ENCODE peak calls at places on chromosomes 7 and 10, in eight cellular contexts. C is A549; L is SJSA1; Z is DND-41; W is right atrium auricular region; T is CD8-positive, alpha-beta T cell; D is right cardiac atrium; B is lung. Q is an unnamed sample.

GRCh38 chr7:32591938-32592337 is 96.6 kb downstream of the AVL9 start:
- DNase-seq in C (no peak), L (no peak), Z (no peak), W (no peak), T (no peak), D (no peak), B (no peak), Q (no peak)

GRCh38 chr7:127390817-127391590 is 1.5 kb downstream of the ZNF800 start:
- DNase-seq in C (no peak), L (no peak), Z (no peak), W (no peak), T (no peak), D (no peak), B (no peak), Q (no peak)

GRCh38 chr10:126041804-126042231 is 145.5 kb downstream of the FANK1 start:
- DNase-seq in C (peak; percentile 80), L (peak; percentile 4), Z (peak; percentile 13), W (peak; percentile 96), T (peak; percentile 76), D (peak; percentile 95), B (peak; percentile 86), Q (peak; percentile 89)

GRCh38 chr7:106980358-106980685 is 64.2 kb upstream of the PRKAR2B start:
- DNase-seq in C (no peak), L (no peak), Z (no peak), W (no peak), T (no peak), D (no peak), B (no peak), Q (no peak)

GRCh38 chr7:2812119-2812487 is 32.0 kb downstream of the GNA12 start:
- DNase-seq in C (no peak), L (peak; percentile 20), Z (no peak), W (no peak), T (no peak), D (peak; percentile 64), B (no peak), Q (no peak)

GRCh38 chr7:6250364-6250833 is 22.0 kb downstream of the CYTH3 start:
- DNase-seq in C (no peak), L (no peak), Z (no peak), W (no peak), T (no peak), D (no peak), B (no peak), Q (no peak)

GRCh38 chr10:12195603-12196506 is at the start of the genes CDC123 and NUDT5:
- DNase-seq in C (peak; percentile 93), L (peak; percentile 96), Z (peak; percentile 88), W (peak; percentile 87), T (peak; percentile 88), D (peak; percentile 94), B (peak; percentile 89), Q (peak; percentile 88)

GRCh38 chr10:34078798-34079470 is 736.2 kb downstream of the PARD3 start:
- DNase-seq in C (no peak), L (no peak), Z (no peak), W (peak; percentile 74), T (no peak), D (peak; percentile 92), B (peak; percentile 38), Q (no peak)

GRCh38 chr10:90148121-90148855 is 446.9 kb downstream of the KIF20B start:
- DNase-seq in C (peak; percentile 28), L (peak; percentile 11), Z (no peak), W (no peak), T (no peak), D (no peak), B (no peak), Q (peak; percentile 0)

GRCh38 chr10:127736915-127737562 is at the start of gene FOXI2:
- DNase-seq in C (no peak), L (no peak), Z (no peak), W (no peak), T (no peak), D (no peak), B (no peak), Q (no peak)

GRCh38 chr7:2698581-2699288 is 10.7 kb downstream of the AMZ1 start:
- DNase-seq in C (no peak), L (no peak), Z (peak; percentile 97), W (no peak), T (peak; percentile 85), D (peak; percentile 48), B (no peak), Q (peak; percentile 78)

GRCh38 chr10:125521721-125522680 is 161.0 kb downstream of the TEX36 start:
- DNase-seq in C (peak; percentile 64), L (peak; percentile 6), Z (peak; percentile 52), W (no peak), T (no peak), D (peak; percentile 45), B (no peak), Q (no peak)

GRCh38 chr10:15763001-15763400 is 43.3 kb upstream of the ITGA8 start:
- DNase-seq in C (no peak), L (no peak), Z (no peak), W (no peak), T (no peak), D (no peak), B (no peak), Q (no peak)

GRCh38 chr7:95066736-95067530 is 159.5 kb downstream of the PPP1R9A start:
- DNase-seq in C (peak; percentile 86), L (no peak), Z (no peak), W (no peak), T (no peak), D (no peak), B (no peak), Q (no peak)

GRCh38 chr7:29146888-29147609 is 712 bp upstream of the CPVL start:
- DNase-seq in C (no peak), L (no peak), Z (no peak), W (no peak), T (no peak), D (peak; percentile 63), B (no peak), Q (no peak)

GRCh38 chr10:49606981-49607535 is 3.1 kb upstream of the SLC18A3 start:
- DNase-seq in C (peak; percentile 34), L (peak; percentile 57), Z (peak; percentile 91), W (no peak), T (peak; percentile 65), D (peak; percentile 90), B (peak; percentile 49), Q (peak; percentile 20)

GRCh38 chr7:47271749-47272148 is 310.2 kb downstream of the TNS3 start:
- DNase-seq in C (no peak), L (no peak), Z (no peak), W (no peak), T (no peak), D (no peak), B (no peak), Q (no peak)

GRCh38 chr10:18618995-18619394 is 32.4 kb downstream of the NSUN6 start:
- DNase-seq in C (no peak), L (no peak), Z (no peak), W (no peak), T (no peak), D (no peak), B (peak; percentile 67), Q (no peak)

GRCh38 chr7:15236958-15237357 is 324.9 kb downstream of the AGMO start:
- DNase-seq in C (no peak), L (no peak), Z (no peak), W (no peak), T (no peak), D (no peak), B (no peak), Q (no peak)

GRCh38 chr10:48798486-48799254 is 114.0 kb downstream of the WDFY4 start:
- DNase-seq in C (no peak), L (peak; percentile 82), Z (no peak), W (peak; percentile 30), T (no peak), D (no peak), B (no peak), Q (no peak)

GRCh38 chr7:13179775-13180448 is 492.5 kb downstream of the ARL4A start:
- DNase-seq in C (no peak), L (no peak), Z (no peak), W (no peak), T (no peak), D (no peak), B (no peak), Q (no peak)

GRCh38 chr10:73916761-73917470 is 6.0 kb downstream of the PLAU start:
- DNase-seq in C (no peak), L (no peak), Z (no peak), W (no peak), T (no peak), D (no peak), B (no peak), Q (no peak)
- H3K27ac ChIP-seq in C (no peak overlapping the region), L (no peak overlapping the region), Z (no peak overlapping the region), W (no peak overlapping the region), T (no peak overlapping the region), D (no peak overlapping the region), B (no peak overlapping the region), Q (no peak overlapping the region)

GRCh38 chr7:50315739-50316671 is 11.5 kb downstream of the IKZF1 start:
- DNase-seq in C (no peak), L (no peak), Z (no peak), W (no peak), T (peak; percentile 44), D (no peak), B (no peak), Q (peak; percentile 54)

GRCh38 chr7:50314778-50315177 is 10.3 kb downstream of the IKZF1 start:
- DNase-seq in C (no peak), L (no peak), Z (no peak), W (no peak), T (no peak), D (no peak), B (no peak), Q (peak; percentile 7)

GRCh38 chr7:50315193-50315592 is 10.7 kb downstream of the IKZF1 start:
- DNase-seq in C (no peak), L (no peak), Z (no peak), W (no peak), T (no peak), D (no peak), B (no peak), Q (no peak)

GRCh38 chr7:50317697-50318640 is 13.5 kb downstream of the IKZF1 start:
- DNase-seq in C (no peak), L (no peak), Z (no peak), W (no peak), T (peak; percentile 54), D (no peak), B (no peak), Q (peak; percentile 70)

DNA sequence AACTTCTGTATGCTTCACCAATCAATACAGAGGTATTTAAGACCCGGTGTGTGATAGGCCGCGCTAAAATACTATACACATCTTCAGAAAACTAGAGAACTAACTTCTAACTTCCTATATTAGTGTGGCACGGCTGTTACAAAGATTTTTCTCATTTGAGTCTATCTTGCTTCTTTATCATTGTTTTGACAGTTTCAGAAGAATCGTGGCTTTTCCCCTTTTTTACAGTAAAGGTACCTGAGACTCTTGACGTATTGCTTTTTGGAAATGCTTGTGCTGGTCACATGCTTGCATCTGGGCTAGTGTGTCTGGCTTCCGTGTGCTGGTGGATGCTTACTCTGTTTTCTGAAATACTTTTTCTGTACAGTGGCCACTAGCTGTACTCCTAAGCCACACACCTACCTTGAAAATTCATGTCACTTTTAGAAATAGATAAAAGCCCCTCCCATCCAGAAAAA is 12.7 kb downstream of the IKZF1 start:
- DNase-seq in C (no peak), L (no peak), Z (no peak), W (no peak), T (peak; percentile 80), D (no peak), B (no peak), Q (peak; percentile 90)
- H3K4me1 ChIP-seq in C (no peaks in the 10 kb centered on the region), L (no peaks in the 10 kb centered on the region), Z (peaks cover 43% of the 10 kb centered on the region), W (no peaks in the 10 kb centered on the region), T (peaks cover 98% of the 10 kb centered on the region), D (no peaks in the 10 kb centered on the region), B (peaks cover 1% of the 10 kb centered on the region), Q (peaks cover 95% of the 10 kb centered on the region)

GRCh38 chr10:104331208-104331838 is 6.9 kb downstream of the ITPRIP start:
- DNase-seq in C (no peak), L (peak; percentile 62), Z (no peak), W (peak; percentile 75), T (no peak), D (peak; percentile 83), B (no peak), Q (no peak)
- H3K4me3 ChIP-seq in C (peak overlapping the region; percentile 1), L (no peak overlapping the region), Z (no peak overlapping the region), W (no peak overlapping the region), T (no peak overlapping the region), D (no peak overlapping the region), B (no peak overlapping the region), Q (no peak overlapping the region)

GRCh38 chr7:27099224-27099838 is 3.2 kb downstream of the HOXA2 start:
- DNase-seq in C (no peak), L (no peak), Z (no peak), W (no peak), T (no peak), D (no peak), B (no peak), Q (no peak)
- H3K27ac ChIP-seq in C (no peak overlapping the region), L (no peak overlapping the region), Z (no peak overlapping the region), W (no peak overlapping the region), T (no peak overlapping the region), D (peak overlapping the region; percentile 40), B (no peak overlapping the region), Q (no peak overlapping the region)